ENCODE peak calls at places on chromosomes 11 and 22, in eight cellular contexts. Z, M, V, H, L, C, Q and G are unnamed samples. For H3K4me1, the result is how much of the 10 kb centered on the place peaks cover.

GRCh38 chr22:35154937-35155387 is 89.0 kb downstream of the ISX start:
- DNase-seq in Z (peak), M (peak), V (peak), H (peak), L (peak), C (peak), Q (no peak), G (peak)

GRCh38 chr11:79018371-79018849 is 422.4 kb downstream of the TENM4 start:
- DNase-seq in Z (no peak), M (no peak), V (peak), H (no peak), L (no peak), C (no peak), Q (no peak), G (no peak)

GRCh38 chr22:41062146-41062545 is 30.2 kb upstream of the EP300 start:
- DNase-seq in Z (no peak), M (no peak), V (no peak), H (no peak), L (no peak), C (no peak), Q (no peak), G (no peak)

GRCh38 chr11:62124186-62125113 is 639 bp downstream of the INCENP start:
- DNase-seq in Z (peak), M (peak), V (peak), H (no peak), L (peak), C (peak), Q (no peak), G (peak)

GRCh38 chr11:11602011-11602410 is 19.8 kb downstream of the GALNT18 start:
- DNase-seq in Z (no peak), M (no peak), V (no peak), H (no peak), L (no peak), C (no peak), Q (no peak), G (no peak)

GRCh38 chr11:12864316-12865156 is 144.6 kb upstream of the RASSF10 start:
- DNase-seq in Z (no peak), M (no peak), V (peak), H (no peak), L (no peak), C (no peak), Q (no peak), G (no peak)

GRCh38 chr22:50020606-50021005 is 8.0 kb upstream of the IL17REL start:
- DNase-seq in Z (no peak), M (no peak), V (no peak), H (no peak), L (no peak), C (no peak), Q (no peak), G (no peak)

GRCh38 chr22:49882519-49883293 is 29.1 kb downstream of the ZBED4 start:
- DNase-seq in Z (no peak), M (no peak), V (peak), H (no peak), L (no peak), C (no peak), Q (no peak), G (no peak)

GRCh38 chr11:99505319-99505718 is 484.6 kb downstream of the CNTN5 start:
- DNase-seq in Z (no peak), M (no peak), V (peak), H (no peak), L (no peak), C (no peak), Q (no peak), G (no peak)

GRCh38 chr11:3880724-3881123 is 25.3 kb downstream of the STIM1 start:
- DNase-seq in Z (no peak), M (no peak), V (peak), H (no peak), L (no peak), C (peak), Q (no peak), G (no peak)

GRCh38 chr22:41919357-41920224 is 4.7 kb upstream of the SHISA8 start:
- DNase-seq in Z (peak), M (no peak), V (peak), H (peak), L (peak), C (no peak), Q (peak), G (peak)

GRCh38 chr22:33792837-33793236 is 127.4 kb downstream of the LARGE1 start:
- DNase-seq in Z (no peak), M (no peak), V (no peak), H (no peak), L (no peak), C (no peak), Q (no peak), G (no peak)

GRCh38 chr11:10044618-10045017 is 249.4 kb downstream of the SBF2 start:
- DNase-seq in Z (no peak), M (no peak), V (no peak), H (no peak), L (no peak), C (peak), Q (no peak), G (no peak)

GRCh38 chr11:84581083-84581482 is 1046.1 kb downstream of the DLG2 start:
- DNase-seq in Z (no peak), M (no peak), V (no peak), H (no peak), L (no peak), C (no peak), Q (no peak), G (no peak)

GRCh38 chr22:30876221-30876751 is 92.3 kb downstream of the MORC2 start:
- DNase-seq in Z (no peak), M (no peak), V (no peak), H (no peak), L (no peak), C (no peak), Q (no peak), G (no peak)

GRCh38 chr11:34185926-34186841 is 80.8 kb downstream of the NAT10 start:
- DNase-seq in Z (no peak), M (no peak), V (no peak), H (no peak), L (peak), C (no peak), Q (no peak), G (no peak)

GRCh38 chr22:44561139-44561840 is 63.3 kb upstream of the RTL6 start:
- DNase-seq in Z (no peak), M (no peak), V (no peak), H (no peak), L (no peak), C (no peak), Q (no peak), G (no peak)

GRCh38 chr11:48073031-48073861 is 92.9 kb downstream of the PTPRJ start:
- DNase-seq in Z (no peak), M (no peak), V (no peak), H (no peak), L (no peak), C (no peak), Q (no peak), G (no peak)

GRCh38 chr11:18061351-18061750 is 15.3 kb upstream of the TPH1 start:
- DNase-seq in Z (no peak), M (no peak), V (no peak), H (no peak), L (no peak), C (no peak), Q (no peak), G (no peak)

GRCh38 chr11:122706689-122707088 is 51.2 kb downstream of the UBASH3B start:
- DNase-seq in Z (no peak), M (no peak), V (peak), H (no peak), L (no peak), C (peak), Q (no peak), G (no peak)

GRCh38 chr11:20980736-20981135 is 311.4 kb downstream of the NELL1 start:
- DNase-seq in Z (no peak), M (no peak), V (no peak), H (no peak), L (no peak), C (no peak), Q (no peak), G (no peak)

GRCh38 chr11:67277231-67277961 is 11.1 kb downstream of the GRK2 start:
- DNase-seq in Z (peak), M (no peak), V (peak), H (peak), L (peak), C (no peak), Q (peak), G (peak)

GRCh38 chr11:1341928-1342524 is 32.6 kb upstream of the TOLLIP start:
- DNase-seq in Z (no peak), M (peak), V (peak), H (no peak), L (no peak), C (no peak), Q (no peak), G (no peak)

GRCh38 chr22:37968452-37969251 is 15.2 kb downstream of the POLR2F start:
- DNase-seq in Z (no peak), M (no peak), V (no peak), H (no peak), L (no peak), C (peak), Q (no peak), G (no peak)

GRCh38 chr11:111213256-111213655 is 32.3 kb upstream of the POU2AF2 start:
- DNase-seq in Z (no peak), M (no peak), V (peak), H (no peak), L (no peak), C (no peak), Q (no peak), G (no peak)

GRCh38 chr11:117929568-117930207 is 486 bp upstream of the TMPRSS13 start:
- DNase-seq in Z (no peak), M (no peak), V (no peak), H (peak), L (peak), C (no peak), Q (no peak), G (no peak)

GRCh38 chr11:125164422-125165110 is at the start of gene PKNOX2:
- DNase-seq in Z (peak), M (peak), V (peak), H (peak), L (peak), C (peak), Q (no peak), G (peak)

GRCh38 chr11:62725686-62726085 is 1.6 kb downstream of the HNRNPUL2 start:
- DNase-seq in Z (no peak), M (no peak), V (no peak), H (no peak), L (no peak), C (peak), Q (no peak), G (no peak)

GRCh38 chr22:38314992-38315800 is 2.0 kb downstream of the CSNK1E start:
- DNase-seq in Z (peak), M (no peak), V (peak), H (no peak), L (peak), C (no peak), Q (no peak), G (peak)

GRCh38 chr11:9260182-9261146 is 4.7 kb downstream of the DENND5A start:
- DNase-seq in Z (no peak), M (no peak), V (no peak), H (no peak), L (no peak), C (no peak), Q (no peak), G (no peak)

GRCh38 chr22:20052309-20053250 is 27.5 kb upstream of the DGCR8 start:
- DNase-seq in Z (peak), M (no peak), V (no peak), H (peak), L (no peak), C (no peak), Q (no peak), G (no peak)

GRCh38 chr11:120540744-120541143 is 29.2 kb downstream of the GRIK4 start:
- DNase-seq in Z (no peak), M (no peak), V (peak), H (no peak), L (peak), C (peak), Q (no peak), G (no peak)

GRCh38 chr11:12973529-12974181 is 35.5 kb upstream of the RASSF10 start:
- DNase-seq in Z (no peak), M (no peak), V (no peak), H (no peak), L (peak), C (no peak), Q (no peak), G (no peak)

GRCh38 chr22:45704648-45705047 is 33.0 kb downstream of the ATXN10 start:
- DNase-seq in Z (no peak), M (no peak), V (no peak), H (no peak), L (no peak), C (no peak), Q (no peak), G (no peak)

GRCh38 chr11:125088576-125089455 is 22.6 kb downstream of the TMEM218 start:
- DNase-seq in Z (no peak), M (no peak), V (no peak), H (peak), L (no peak), C (no peak), Q (no peak), G (no peak)

GRCh38 chr11:120147094-120147949 is 9.4 kb upstream of the TRIM29 start:
- DNase-seq in Z (no peak), M (no peak), V (no peak), H (no peak), L (no peak), C (no peak), Q (no peak), G (no peak)

GRCh38 chr11:85822814-85823213 is 11.9 kb upstream of the SYTL2 start:
- DNase-seq in Z (no peak), M (no peak), V (peak), H (no peak), L (no peak), C (no peak), Q (no peak), G (no peak)

GRCh38 chr11:102683277-102683676 is 22.3 kb downstream of the MMP27 start:
- DNase-seq in Z (no peak), M (no peak), V (no peak), H (no peak), L (no peak), C (no peak), Q (no peak), G (no peak)

GRCh38 chr11:75576445-75577049 is 14.5 kb downstream of the SERPINH1 start:
- DNase-seq in Z (peak), M (no peak), V (peak), H (no peak), L (peak), C (no peak), Q (peak), G (peak)

GRCh38 chr11:75578977-75579376 is 16.9 kb downstream of the SERPINH1 start:
- DNase-seq in Z (no peak), M (no peak), V (peak), H (no peak), L (no peak), C (no peak), Q (no peak), G (no peak)

GRCh38 chr11:75576017-75576416 is 14.0 kb downstream of the SERPINH1 start:
- DNase-seq in Z (no peak), M (no peak), V (no peak), H (no peak), L (no peak), C (no peak), Q (no peak), G (no peak)

GRCh38 chr11:75574698-75575265 is 12.7 kb downstream of the SERPINH1 start:
- DNase-seq in Z (no peak), M (no peak), V (no peak), H (no peak), L (no peak), C (no peak), Q (no peak), G (no peak)

DNA sequence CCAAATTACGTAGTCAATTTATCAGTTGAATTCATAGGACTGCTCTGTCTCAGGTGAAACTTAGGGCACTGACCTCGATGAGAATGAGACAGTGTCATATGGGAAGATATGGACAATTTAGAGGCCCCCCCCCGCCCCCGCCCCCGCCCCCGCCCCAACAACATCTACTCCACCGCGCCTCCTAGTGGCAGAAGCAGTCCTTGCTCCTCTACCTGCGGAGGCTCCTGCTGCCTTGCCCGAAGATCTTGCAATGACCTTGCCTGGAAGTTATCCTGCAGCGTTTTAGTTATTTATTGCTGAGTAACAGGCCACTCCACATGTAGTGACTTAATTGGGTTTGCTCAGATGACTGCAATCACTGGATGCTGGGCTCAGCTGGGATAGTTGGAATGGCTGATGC is 15.1 kb downstream of the SERPINH1 start:
- DNase-seq in Z (peak), M (peak), V (peak), H (no peak), L (peak), C (no peak), Q (no peak), G (peak)
- TF ChIP-seq CTCF in Z (peak), M (peak), V (peak), H (no peak), L (peak), C (peak), Q (peak), G (peak)

GRCh38 chr22:21867528-21868266 is at the start of gene MAPK1:
- DNase-seq in Z (peak), M (peak), V (peak), H (peak), L (peak), C (peak), Q (peak), G (peak)
- TF ChIP-seq POLR2A in Z (peak), M (peak), V (peak), H (peak), L (peak), C (peak), Q (peak), G (peak)

GRCh38 chr11:27290261-27290660 is 72.8 kb downstream of the CCDC34 start:
- DNase-seq in Z (no peak), M (no peak), V (no peak), H (no peak), L (no peak), C (no peak), Q (no peak), G (no peak)
- H3K4me1 ChIP-seq in Z (under half), M (under half), V (under half), H (under half), L (under half), C (under half), Q (under half), G (under half)

DNA sequence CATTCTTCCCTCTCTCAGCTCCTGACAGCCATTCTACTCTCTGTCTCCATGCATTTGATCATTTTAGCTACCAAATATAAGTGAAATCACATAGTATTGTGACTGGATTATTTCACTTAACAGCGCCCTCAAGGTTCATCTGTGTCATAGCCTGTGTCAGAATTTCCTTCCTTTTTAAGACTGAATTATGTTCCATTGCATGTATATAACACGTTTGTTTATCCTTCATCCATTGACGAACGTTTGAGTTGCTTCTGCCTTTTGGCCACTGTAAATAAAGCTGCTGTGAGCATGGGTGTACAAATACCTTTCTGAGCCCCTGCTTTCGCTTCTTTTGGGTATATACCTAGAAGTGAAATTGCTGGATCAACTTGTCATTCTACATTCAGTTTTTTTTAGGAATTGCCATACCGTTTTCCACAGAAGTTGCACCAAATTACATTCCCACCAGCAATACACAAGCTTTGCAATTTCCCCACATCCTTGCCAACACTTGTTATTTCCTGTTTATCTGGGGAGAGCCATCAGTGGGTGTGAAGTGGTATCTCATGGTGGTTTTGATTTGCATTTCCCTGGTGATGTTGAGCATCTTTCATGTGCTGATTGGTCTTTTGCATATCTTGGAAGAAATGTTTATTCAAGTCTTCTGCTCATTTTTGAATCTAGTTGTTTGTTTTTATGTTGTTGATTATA is 17.5 kb downstream of the GLB1L2 start:
- DNase-seq in Z (no peak), M (no peak), V (no peak), H (no peak), L (no peak), C (no peak), Q (no peak), G (no peak)
- TF ChIP-seq CTCF in Z (no peak), M (no peak), V (no peak), H (no peak), L (no peak), C (no peak), Q (no peak), G (no peak)

GRCh38 chr11:43747130-43747802 is 66.7 kb downstream of the HSD17B12 start:
- DNase-seq in Z (no peak), M (no peak), V (no peak), H (no peak), L (no peak), C (peak), Q (no peak), G (no peak)
- TF ChIP-seq POLR2A in Z (no peak), M (no peak), V (no peak), H (no peak), L (no peak), C (no peak), Q (no peak), G (no peak)